ENCODE peak calls at places on chromosomes 5 and 9, in seven cellular contexts. E is NCI-H1105, B is PC-3, Z is BJ, N is fibroblast of mammary gland, C is aorta, Y is glutamatergic neuron. H is an unnamed sample.
A peak's percentile ranks its signal among the peaks of the same experiment; 100 is the strongest.

GRCh38 chr5:159518361-159518760 is 188.1 kb upstream of the IL12B start:
- DNase-seq in Z (peak; percentile 36), E (no peak), B (peak; percentile 89), N (no peak), Y (no peak), C (no peak), H (no peak)

GRCh38 chr9:34337404-34337803 is 8.0 kb downstream of the NUDT2 start:
- DNase-seq in N (no peak), E (no peak), Y (no peak), C (no peak), B (peak; percentile 5), Z (no peak), H (no peak)

GRCh38 chr5:131854134-131854533 is 57.3 kb upstream of the FNIP1 start:
- DNase-seq in B (peak; percentile 2), Y (no peak), E (no peak), Z (no peak), C (no peak), N (peak; percentile 23), H (no peak)

GRCh38 chr9:75903785-75904360 is 13.4 kb downstream of the PCSK5 start:
- DNase-seq in Y (no peak), B (no peak), Z (no peak), E (no peak), N (peak; percentile 76), C (no peak), H (no peak)

GRCh38 chr5:86679529-86679928 is 61.8 kb downstream of the COX7C start:
- DNase-seq in N (peak; percentile 93), Y (no peak), Z (peak; percentile 19), E (peak; percentile 23), B (peak; percentile 79), C (peak; percentile 43), H (peak; percentile 17)

GRCh38 chr5:59317023-59317771 is 576.3 kb downstream of the PDE4D start:
- DNase-seq in Z (peak; percentile 17), C (no peak), Y (no peak), N (peak; percentile 24), E (no peak), B (peak; percentile 17), H (peak; percentile 16)

GRCh38 chr9:109886050-109886449 is 106.1 kb downstream of the PALM2AKAP2 start:
- DNase-seq in Y (no peak), C (no peak), N (no peak), Z (no peak), B (no peak), E (no peak), H (no peak)

GRCh38 chr9:84751921-84752320 is 82.4 kb downstream of the NTRK2 start:
- DNase-seq in Y (no peak), B (no peak), C (no peak), N (no peak), E (no peak), Z (no peak), H (no peak)

GRCh38 chr5:37875051-37875787 is 35.4 kb upstream of the GDNF start:
- DNase-seq in Y (no peak), E (no peak), Z (peak; percentile 52), C (no peak), N (peak; percentile 93), B (peak; percentile 16), H (no peak)

GRCh38 chr9:114616684-114617520 is 5.8 kb downstream of the TMEM268 start:
- DNase-seq in C (peak; percentile 88), B (peak; percentile 43), Y (no peak), E (no peak), N (no peak), Z (no peak), H (no peak)

GRCh38 chr5:116084231-116084630 is 594 bp upstream of the COMMD10 start:
- DNase-seq in N (peak; percentile 35), Z (no peak), Y (no peak), C (no peak), E (peak; percentile 26), B (peak; percentile 28), H (no peak)

GRCh38 chr5:39599721-39600431 is 175.1 kb upstream of the DAB2 start:
- DNase-seq in Y (no peak), C (no peak), Z (no peak), N (peak; percentile 86), B (peak; percentile 84), E (no peak), H (peak; percentile 40)

GRCh38 chr5:979100-979817 is 29.3 kb upstream of the NKD2 start:
- DNase-seq in Z (no peak), N (no peak), B (no peak), Y (no peak), C (peak; percentile 23), E (no peak), H (no peak)

GRCh38 chr5:126707080-126707479 is 69.9 kb upstream of the LMNB1 start:
- DNase-seq in C (no peak), B (no peak), N (peak; percentile 23), E (no peak), Z (no peak), Y (no peak), H (no peak)

GRCh38 chr5:140734354-140734753 is 34.1 kb downstream of the ZMAT2 start:
- DNase-seq in Y (no peak), Z (no peak), E (no peak), B (peak; percentile 3), C (no peak), N (peak; percentile 21), H (no peak)

GRCh38 chr9:18115131-18115530 is 358.8 kb upstream of the ADAMTSL1 start:
- DNase-seq in C (no peak), Z (no peak), Y (no peak), B (no peak), E (no peak), N (peak; percentile 33), H (no peak)

GRCh38 chr5:171632618-171633017 is 153.0 kb upstream of the SMIM23 start:
- DNase-seq in C (no peak), B (no peak), Z (no peak), Y (no peak), E (no peak), N (no peak), H (no peak)

GRCh38 chr5:180371949-180372348 is 18.8 kb upstream of the GFPT2 start:
- DNase-seq in N (no peak), Y (no peak), C (no peak), Z (no peak), E (no peak), B (no peak), H (no peak)